ENCODE peak calls at places on chromosomes 12 and 14, in seven cellular contexts. G, Z, D, K, U, X and V are unnamed samples.

GRCh38 chr12:3409662-3410061 is 81.3 kb upstream of the PRMT8 start:
- DNase-seq in Z (no peak), G (no peak), X (no peak), D (no peak), U (no peak), K (no peak), V (no peak)

GRCh38 chr14:103872492-103873113 is 25.2 kb upstream of the PPP1R13B start:
- DNase-seq in U (no peak), D (no peak), X (no peak), G (no peak), K (no peak), Z (no peak), V (no peak)

GRCh38 chr14:96625436-96625945 is 123.3 kb downstream of the PAPOLA start:
- DNase-seq in X (no peak), U (no peak), D (no peak), G (no peak), Z (no peak), K (no peak), V (no peak)

GRCh38 chr14:36022765-36023415 is 153.6 kb downstream of the PTCSC3 start:
- DNase-seq in U (no peak), Z (no peak), X (no peak), K (no peak), D (no peak), G (no peak), V (no peak)

GRCh38 chr14:69289811-69290520 is 30.0 kb downstream of the GALNT16 start:
- DNase-seq in X (no peak), Z (no peak), G (no peak), K (no peak), U (no peak), D (no peak), V (no peak)

GRCh38 chr14:28673056-28673455 is 93.5 kb upstream of the FOXG1 start:
- DNase-seq in Z (no peak), K (peak; percentile 6), X (no peak), D (no peak), G (no peak), U (no peak), V (no peak)

GRCh38 chr12:105109465-105110212 is 2.1 kb downstream of the WASHC4 start:
- DNase-seq in D (no peak), G (no peak), Z (no peak), U (no peak), K (peak; percentile 39), X (no peak), V (no peak)

GRCh38 chr12:82414926-82415325 is 56.6 kb downstream of the METTL25 start:
- DNase-seq in K (peak; percentile 5), U (no peak), Z (no peak), D (no peak), G (no peak), X (no peak), V (no peak)

GRCh38 chr12:10021342-10021741 is 9.1 kb upstream of the CLEC9A start:
- DNase-seq in X (no peak), Z (no peak), D (no peak), U (no peak), G (no peak), K (no peak), V (no peak)

GRCh38 chr12:95074766-95075165 is 1.3 kb upstream of the NR2C1 start:
- DNase-seq in X (no peak), D (no peak), Z (no peak), G (no peak), U (no peak), K (peak; percentile 25), V (no peak)

GRCh38 chr14:68404652-68405183 is 388.1 kb downstream of the ZFP36L1 start:
- DNase-seq in K (no peak), U (no peak), G (no peak), Z (no peak), D (peak; percentile 7), X (peak; percentile 2), V (no peak)

GRCh38 chr14:83101855-83102254 is 1568.2 kb upstream of the SEL1L start:
- DNase-seq in Z (no peak), D (no peak), U (no peak), K (no peak), G (no peak), X (no peak), V (no peak)

GRCh38 chr12:59937148-59937547 is 341.3 kb downstream of the SLC16A7 start:
- DNase-seq in X (no peak), U (no peak), K (no peak), Z (peak; percentile 18), G (no peak), D (no peak), V (no peak)

GRCh38 chr12:20450591-20450990 is 82.3 kb downstream of the PDE3A start:
- DNase-seq in G (no peak), Z (no peak), K (no peak), U (no peak), X (no peak), D (no peak), V (no peak)

GRCh38 chr14:97788364-97788763 is 991.2 kb downstream of the VRK1 start:
- DNase-seq in K (no peak), U (no peak), Z (no peak), X (no peak), G (no peak), D (no peak), V (no peak)

GRCh38 chr14:100239200-100239839 is 376 bp downstream of the YY1 start:
- DNase-seq in U (no peak), X (peak; percentile 21), Z (no peak), K (no peak), G (no peak), D (peak; percentile 9), V (peak; percentile 26)